ENCODE peak calls at places on chromosomes 1 and 21, in seven cellular contexts. W is heart left ventricle, U is tibial nerve, G is esophagus muscularis mucosa, D is right lobe of liver, P is body of pancreas, Z is HCT116. I is an unnamed sample.

GRCh38 chr21:19246018-19246417 is 842.4 kb upstream of the TMPRSS15 start:
- DNase-seq in G (no peak), P (no peak), U (no peak), W (no peak), Z (no peak), D (no peak), I (peak)

GRCh38 chr1:199084293-199084692 is 445.5 kb downstream of the PTPRC start:
- DNase-seq in G (no peak), U (no peak), Z (no peak), W (no peak), D (no peak), P (no peak), I (no peak)

GRCh38 chr1:154808909-154809262 is 61.2 kb downstream of the KCNN3 start:
- DNase-seq in P (no peak), G (no peak), Z (no peak), D (no peak), U (no peak), W (no peak), I (no peak)

GRCh38 chr1:19067187-19067911 is 110.9 kb upstream of the IFFO2 start:
- DNase-seq in G (no peak), U (no peak), D (peak), Z (no peak), W (no peak), P (peak), I (no peak)

GRCh38 chr1:226549937-226550670 is 1.5 kb downstream of the STUM start:
- DNase-seq in G (no peak), D (no peak), U (no peak), W (peak), Z (peak), P (peak), I (peak)

GRCh38 chr1:234065794-234066447 is 161.4 kb downstream of the SLC35F3 start:
- DNase-seq in P (peak), D (peak), W (peak), Z (peak), G (no peak), U (peak), I (peak)

GRCh38 chr1:241847540-241847795 is 536 bp upstream of the EXO1 start:
- DNase-seq in P (no peak), W (no peak), Z (no peak), U (no peak), D (no peak), G (no peak), I (no peak)

GRCh38 chr21:34311561-34312330 is 52.1 kb upstream of the KCNE2 start:
- DNase-seq in P (no peak), W (peak), Z (no peak), G (no peak), D (no peak), U (no peak), I (no peak)

GRCh38 chr1:180165509-180166435 is 11.1 kb downstream of the QSOX1 start:
- DNase-seq in U (no peak), P (no peak), D (no peak), Z (no peak), G (no peak), W (no peak), I (peak)

GRCh38 chr1:184020855-184021254 is 16.7 kb downstream of the COLGALT2 start:
- DNase-seq in P (no peak), G (no peak), W (no peak), U (no peak), Z (no peak), D (no peak), I (no peak)
- H3K4me3 ChIP-seq in P (no peak), G (no peak), W (no peak), U (no peak), Z (no peak), D (no peak), I (no peak)

DNA sequence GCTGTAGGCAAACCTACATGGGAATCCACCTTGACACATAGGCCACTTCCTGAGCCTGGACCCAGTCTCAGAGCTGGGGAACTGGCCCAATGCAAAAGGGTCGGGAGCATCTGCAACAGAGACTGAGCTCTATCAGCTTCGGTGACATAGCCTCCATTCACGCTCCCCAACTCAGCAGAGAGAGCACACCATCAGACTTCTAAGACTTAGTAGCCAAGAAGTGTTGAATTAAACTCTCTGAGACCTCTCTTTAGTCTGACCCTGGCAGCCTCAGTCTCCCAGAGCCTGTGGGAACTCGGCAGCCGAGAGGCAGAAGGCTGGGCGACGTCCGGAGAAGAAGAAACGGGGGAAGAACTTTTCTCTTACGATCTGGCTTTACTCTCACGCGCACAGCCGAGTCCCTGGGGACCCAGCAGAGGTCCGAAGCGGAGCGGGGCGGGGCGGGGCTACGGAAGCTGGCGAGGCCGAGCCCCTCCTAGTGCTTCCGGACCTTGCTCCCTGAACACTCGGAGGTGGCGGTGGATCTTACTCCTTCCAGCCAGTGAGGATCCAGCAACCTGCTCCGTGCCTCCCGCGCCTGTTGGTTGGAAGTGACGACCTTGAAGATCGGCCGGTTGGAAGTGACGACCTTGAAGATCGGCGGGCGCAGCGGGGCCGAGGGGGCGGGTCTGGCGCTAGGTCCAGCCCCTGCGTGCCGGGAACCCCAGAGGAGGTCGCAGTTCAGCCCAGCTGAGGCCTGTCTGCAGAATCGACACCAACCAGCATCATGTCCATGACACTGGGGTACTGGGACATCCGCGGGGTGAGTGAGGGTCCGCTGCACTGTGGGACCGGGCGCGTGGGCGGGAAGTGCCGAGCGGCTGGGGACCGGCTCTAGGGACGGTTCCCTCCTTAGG is at the start of gene GSTM4:
- DNase-seq in Z (peak), P (peak), G (peak), U (peak), W (peak), D (peak), I (peak)
- TF ChIP-seq CTCF in Z (no peak), P (no peak), G (no peak), U (no peak), W (no peak), D (no peak), I (no peak)

GRCh38 chr1:3649342-3650247 is at the start of gene WRAP73:
- DNase-seq in Z (peak), W (peak), U (peak), P (peak), G (peak), D (peak), I (peak)
- TF ChIP-seq POLR2A in Z (peak), W (peak), U (peak), P (peak), G (no peak), D (peak), I (no peak)

DNA sequence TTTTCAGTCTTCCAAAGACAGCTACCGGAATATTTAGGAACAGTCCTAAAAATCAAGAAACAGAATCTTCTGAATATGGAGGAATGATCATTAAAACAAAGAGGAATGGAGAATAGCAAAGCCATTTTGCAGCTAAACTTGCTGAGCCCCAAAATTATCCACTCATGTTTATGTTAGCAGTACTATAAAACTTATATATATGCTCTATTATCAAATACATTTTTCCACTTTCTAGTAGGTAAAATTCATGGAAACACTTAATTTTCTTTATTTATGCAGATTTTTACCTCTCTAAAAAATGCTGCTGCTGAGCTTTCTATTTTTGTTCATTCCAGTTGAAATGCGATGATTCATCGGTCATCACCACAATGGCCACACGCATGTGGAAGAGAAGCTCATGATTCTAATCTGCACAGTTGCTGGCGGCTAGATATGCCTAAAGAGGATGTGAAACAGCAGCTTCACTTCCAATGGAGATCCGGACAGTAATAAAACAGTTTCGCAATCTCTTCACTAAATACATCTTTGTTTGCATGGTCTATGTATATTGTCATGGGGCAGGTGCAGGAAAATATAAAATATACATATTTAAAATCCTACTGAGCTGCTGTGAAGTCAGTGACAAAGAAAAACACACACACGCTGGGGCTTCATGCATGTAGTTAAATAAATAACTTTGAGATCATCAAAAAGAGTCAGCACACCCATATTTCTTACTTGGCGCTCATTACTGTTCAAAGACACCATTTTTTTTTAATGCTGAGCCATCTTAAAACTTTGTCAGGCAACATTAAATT is 292.2 kb downstream of the SMYD3 start:
- DNase-seq in G (no peak), W (no peak), U (peak), D (no peak), Z (no peak), P (peak), I (no peak)
- H3K4me3 ChIP-seq in G (no peak), W (no peak), U (no peak), D (no peak), Z (no peak), P (no peak), I (no peak)

I was measured in lower leg skin.